ENCODE peak calls at places on chromosome 7, in four cellular contexts. B, I, W and C are unnamed samples.

GRCh38 chr7:192701-193536 is 548 bp downstream of the FAM20C start:
- DNase-seq in B (no peak), I (no peak), W (no peak), C (peak; percentile 35)

GRCh38 chr7:123792547-123792946 is 43.7 kb upstream of the WASL start:
- DNase-seq in I (no peak), B (no peak), W (no peak), C (no peak)

GRCh38 chr7:23418046-23418445 is 52.2 kb downstream of the IGF2BP3 start:
- DNase-seq in I (peak; percentile 23), B (no peak), W (no peak), C (no peak)

GRCh38 chr7:45646207-45646821 is 72.1 kb downstream of the ADCY1 start:
- DNase-seq in I (no peak), W (no peak), B (no peak), C (no peak)

GRCh38 chr7:12930534-12930933 is 243.1 kb downstream of the ARL4A start:
- DNase-seq in B (no peak), W (no peak), I (peak; percentile 12), C (no peak)

GRCh38 chr7:97390915-97391593 is 273.6 kb downstream of the SDHAF3 start:
- DNase-seq in W (no peak), I (no peak), B (no peak), C (no peak)

GRCh38 chr7:19747740-19748339 is 25.6 kb downstream of the TMEM196 start:
- DNase-seq in B (no peak), W (peak; percentile 32), I (peak; percentile 16), C (peak; percentile 39)

GRCh38 chr7:8109196-8110022 is 140.8 kb downstream of the GLCCI1 start:
- DNase-seq in B (no peak), I (no peak), W (no peak), C (no peak)

GRCh38 chr7:105268511-105269392 is 120.0 kb downstream of the SRPK2 start:
- DNase-seq in I (no peak), W (peak; percentile 13), B (no peak), C (peak; percentile 37)

GRCh38 chr7:64881461-64882287 is 21.4 kb upstream of the ZNF273 start:
- DNase-seq in B (no peak), I (no peak), W (no peak), C (no peak)

GRCh38 chr7:64882341-64883112 is 20.5 kb upstream of the ZNF273 start:
- DNase-seq in B (no peak), I (no peak), W (no peak), C (no peak)

GRCh38 chr7:64879800-64880199 is 23.3 kb upstream of the ZNF273 start:
- DNase-seq in W (no peak), B (no peak), I (no peak), C (no peak)

GRCh38 chr7:64879097-64879730 is 23.9 kb upstream of the ZNF273 start:
- DNase-seq in W (no peak), B (no peak), I (no peak), C (no peak)

DNA sequence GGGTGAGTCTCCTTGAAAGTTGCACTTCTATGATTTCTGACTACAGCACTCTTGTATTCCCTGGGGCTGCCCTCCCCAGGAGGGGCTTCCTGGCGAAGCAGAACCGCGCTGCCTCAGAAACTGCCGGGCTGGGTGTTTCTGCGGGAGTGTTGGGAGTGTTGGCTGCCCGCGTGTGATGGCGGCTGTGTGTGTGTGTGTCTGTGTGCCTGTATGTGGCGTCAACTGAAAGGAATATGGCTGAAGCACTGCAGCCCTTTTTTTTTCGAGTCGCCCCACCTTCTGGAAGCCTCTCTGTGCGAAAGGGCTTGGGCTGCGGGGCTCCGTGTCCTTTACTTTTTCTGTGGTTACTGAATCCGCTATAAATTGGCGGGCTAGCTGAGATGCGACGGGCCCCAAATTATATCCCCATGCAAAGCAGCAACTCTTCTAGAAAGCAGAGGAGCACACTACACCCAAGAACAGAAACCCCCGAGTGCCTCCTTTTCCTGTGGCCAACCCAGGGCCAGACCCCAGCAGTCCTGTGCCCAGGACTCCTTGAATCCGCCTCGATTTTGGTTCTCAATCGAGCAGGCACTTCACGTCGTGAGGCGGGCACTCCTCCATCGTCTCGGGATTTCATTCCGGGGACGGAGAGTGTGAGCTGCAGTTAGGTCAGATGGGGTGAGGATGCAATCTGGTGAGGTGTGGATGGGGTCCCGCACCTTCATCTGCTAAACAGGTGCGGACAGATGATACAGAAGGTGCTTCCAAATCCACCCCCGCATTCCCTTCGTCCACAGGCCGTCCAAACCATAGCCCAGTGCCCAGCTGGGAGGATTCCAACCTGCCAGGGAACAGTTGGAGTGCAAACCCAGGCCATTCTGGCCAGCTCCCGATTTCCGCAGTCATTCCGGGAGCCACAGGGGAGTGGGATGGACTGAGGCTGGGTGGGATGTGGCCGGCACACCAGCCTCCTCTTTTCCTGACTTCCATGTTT is 22.5 kb upstream of the ZNF273 start:
- DNase-seq in I (no peak), W (no peak), B (no peak), C (no peak)
- TF ChIP-seq FOXK2 in I (no peak), W (no peak), B (no peak), C (no peak)

GRCh38 chr7:112205348-112206237 is 606 bp downstream of the DOCK4 start:
- DNase-seq in B (no peak), I (peak; percentile 54), W (peak; percentile 48), C (peak; percentile 30)
- TF ChIP-seq FOXK2 in B (peak; percentile 66), I (no peak), W (no peak), C (no peak)

GRCh38 chr7:159032310-159032709 is 112.4 kb downstream of the VIPR2 start:
- DNase-seq in I (no peak), B (no peak), W (no peak), C (no peak)

GRCh38 chr7:159034988-159035387 is 109.7 kb downstream of the VIPR2 start:
- DNase-seq in I (no peak), B (no peak), W (no peak), C (no peak)

GRCh38 chr7:159033956-159034938 is 110.4 kb downstream of the VIPR2 start:
- DNase-seq in W (no peak), I (no peak), B (no peak), C (no peak)

GRCh38 chr7:159032753-159033472 is 111.8 kb downstream of the VIPR2 start:
- DNase-seq in W (no peak), B (no peak), I (no peak), C (no peak)

GRCh38 chr7:159033473-159033825 is 111.2 kb downstream of the VIPR2 start:
- DNase-seq in W (no peak), B (no peak), I (no peak), C (no peak)
- TF ChIP-seq FOXK2 in W (no peak), B (no peak), I (no peak), C (no peak)

GRCh38 chr7:44381494-44382220 is 56.3 kb upstream of the CAMK2B start:
- DNase-seq in I (no peak), W (no peak), B (no peak), C (no peak)

GRCh38 chr7:44382459-44383300 is 57.3 kb upstream of the CAMK2B start:
- DNase-seq in B (no peak), W (no peak), I (no peak), C (no peak)

GRCh38 chr7:44379366-44380178 is 54.2 kb upstream of the CAMK2B start:
- DNase-seq in I (peak; percentile 26), B (no peak), W (no peak), C (no peak)

GRCh38 chr7:44380179-44380830 is 54.9 kb upstream of the CAMK2B start:
- DNase-seq in I (no peak), W (no peak), B (no peak), C (no peak)

GRCh38 chr7:44380831-44381493 is 55.6 kb upstream of the CAMK2B start:
- DNase-seq in I (no peak), B (no peak), W (no peak), C (no peak)
- TF ChIP-seq FOXK2 in I (no peak), B (no peak), W (no peak), C (no peak)

GRCh38 chr7:25647007-25647406 is 418.7 kb upstream of the NPVF start:
- DNase-seq in B (no peak), I (no peak), W (no peak), C (no peak)
- TF ChIP-seq FOXK2 in B (no peak), I (no peak), W (no peak), C (no peak)

DNA sequence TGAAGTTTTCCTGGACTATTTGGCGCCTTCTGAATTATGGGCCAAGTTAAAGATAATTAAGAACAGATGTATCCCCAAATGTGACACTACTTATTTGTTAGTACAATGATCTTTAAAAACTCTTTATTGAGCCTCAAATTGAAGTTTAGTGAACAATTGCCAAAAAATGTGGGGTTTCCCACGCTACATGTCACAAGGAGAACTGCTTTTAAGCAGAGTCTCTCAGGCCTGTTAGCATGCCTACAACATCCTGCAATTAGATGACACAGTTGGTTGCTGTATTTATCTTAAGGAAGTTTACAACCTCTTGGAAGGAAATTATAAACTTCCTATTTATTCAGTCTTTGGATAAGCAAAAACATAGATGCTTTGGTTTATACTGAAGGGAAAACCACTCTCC is 733.0 kb downstream of the TNS3 start:
- DNase-seq in W (no peak), B (no peak), I (no peak), C (no peak)
- TF ChIP-seq FOXK2 in W (no peak), B (no peak), I (no peak), C (no peak)

DNA sequence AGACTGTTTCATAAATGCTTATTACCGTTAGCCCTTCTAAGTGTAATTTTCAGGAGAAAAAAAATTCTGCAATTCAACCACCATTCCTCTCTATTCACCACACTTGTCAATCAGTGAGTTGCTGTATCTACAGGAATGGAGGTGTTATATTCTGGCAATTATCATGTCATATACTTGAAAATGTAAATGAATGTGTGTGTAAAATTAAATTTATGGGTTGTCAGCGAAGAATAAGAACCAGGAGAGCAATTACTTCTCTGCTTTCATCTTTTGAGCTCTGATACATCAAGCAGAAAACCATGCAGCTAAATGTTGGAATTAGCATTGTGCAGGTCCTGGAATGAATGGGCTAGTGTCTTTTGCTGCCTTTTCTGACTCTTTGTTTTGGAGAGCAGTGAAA is 207.6 kb downstream of the FOXP2 start:
- DNase-seq in B (no peak), W (no peak), I (no peak), C (no peak)
- TF ChIP-seq FOXK2 in B (no peak), W (no peak), I (no peak), C (no peak)

GRCh38 chr7:102469972-102470825 is 5.4 kb downstream of the LRWD1 start:
- DNase-seq in B (no peak), I (no peak), W (no peak), C (no peak)

GRCh38 chr7:102468416-102469350 is 3.9 kb downstream of the LRWD1 start:
- DNase-seq in I (no peak), W (no peak), B (no peak), C (no peak)

GRCh38 chr7:102467581-102468415 is 3.0 kb downstream of the LRWD1 start:
- DNase-seq in I (no peak), B (no peak), W (no peak), C (no peak)

GRCh38 chr7:102471791-102472125 is 7.0 kb downstream of the POLR2J start:
- DNase-seq in B (no peak), W (no peak), I (no peak), C (no peak)

GRCh38 chr7:102469351-102469971 is 4.7 kb downstream of the LRWD1 start:
- DNase-seq in I (no peak), W (no peak), B (no peak), C (no peak)
- TF ChIP-seq FOXK2 in I (no peak), W (no peak), B (no peak), C (no peak)

GRCh38 chr7:46928719-46929118 is 653.2 kb downstream of the TNS3 start:
- DNase-seq in B (no peak), I (no peak), W (no peak), C (no peak)
- TF ChIP-seq FOXK2 in B (no peak), I (no peak), W (no peak), C (no peak)